ENCODE peak calls at places on chromosomes 6 and 20, in ten cellular contexts. I, J, U, G, C, Q, P, Z, V and W are unnamed samples.

GRCh38 chr6:137427670-137428290 is 66.4 kb downstream of the OLIG3 start:
- DNase-seq in I (no peak), J (no peak), U (peak; percentile 60), G (no peak), C (no peak), Q (no peak), P (no peak), Z (no peak), V (no peak), W (no peak)

GRCh38 chr20:17227199-17227535 is 327 bp downstream of the PCSK2 start:
- DNase-seq in I (no peak), J (no peak), U (no peak), G (no peak), C (peak; percentile 22), Q (no peak), P (no peak), Z (no peak), V (no peak), W (no peak)

GRCh38 chr20:61912665-61913422 is 152.8 kb downstream of the TAF4 start:
- DNase-seq in I (no peak), J (no peak), U (no peak), G (no peak), C (no peak), Q (no peak), P (no peak), Z (no peak), V (no peak), W (no peak)

GRCh38 chr6:135105299-135105698 is 50.7 kb upstream of the HBS1L start:
- DNase-seq in I (no peak), J (no peak), U (no peak), G (no peak), C (no peak), Q (no peak), P (no peak), Z (no peak), V (no peak), W (no peak)

GRCh38 chr6:29850011-29850553 is 22.5 kb downstream of the HLA-G start:
- DNase-seq in I (no peak), J (no peak), U (no peak), G (no peak), C (peak; percentile 54), Q (no peak), P (no peak), Z (no peak), V (peak; percentile 24), W (no peak)

GRCh38 chr6:20953019-20953418 is 418.8 kb downstream of the CDKAL1 start:
- DNase-seq in I (no peak), J (no peak), U (no peak), G (no peak), C (no peak), Q (no peak), P (no peak), Z (no peak), V (no peak), W (no peak)

GRCh38 chr20:57698191-57698866 is 11.5 kb downstream of the PMEPA1 start:
- DNase-seq in I (no peak), J (peak; percentile 95), U (peak; percentile 27), G (peak; percentile 96), C (no peak), Q (peak; percentile 92), P (peak; percentile 66), Z (no peak), V (no peak), W (peak; percentile 31)

GRCh38 chr20:4830212-4830607 is 108.5 kb downstream of the PRND start:
- DNase-seq in I (no peak), J (no peak), U (no peak), G (no peak), C (no peak), Q (no peak), P (peak; percentile 14), Z (peak; percentile 27), V (no peak), W (no peak)

GRCh38 chr20:7716286-7716972 is 223.8 kb downstream of the HAO1 start:
- DNase-seq in I (no peak), J (no peak), U (no peak), G (no peak), C (no peak), Q (no peak), P (no peak), Z (no peak), V (no peak), W (no peak)

GRCh38 chr6:38012573-38012972 is 193.0 kb downstream of the ZFAND3 start:
- DNase-seq in I (peak; percentile 9), J (peak; percentile 45), U (peak; percentile 25), G (peak; percentile 52), C (no peak), Q (no peak), P (no peak), Z (no peak), V (no peak), W (no peak)

GRCh38 chr6:46491201-46491788 is at the start of gene RCAN2:
- DNase-seq in I (peak; percentile 52), J (peak; percentile 40), U (peak; percentile 26), G (peak; percentile 36), C (peak; percentile 75), Q (no peak), P (peak; percentile 62), Z (peak; percentile 57), V (peak; percentile 75), W (no peak)

GRCh38 chr6:134029495-134030455 is 22.6 kb downstream of the SLC2A12 start:
- DNase-seq in I (no peak), J (no peak), U (peak; percentile 19), G (no peak), C (no peak), Q (peak; percentile 37), P (no peak), Z (no peak), V (no peak), W (no peak)